ENCODE peak calls at places on chromosomes 3 and 15, in ten cellular contexts. I, P, G, Y, A, D, E, W, V and J are unnamed samples.

GRCh38 chr3:184679056-184679502 is 32.8 kb downstream of the MAGEF1 start:
- DNase-seq in I (no peak), P (no peak), G (no peak), Y (no peak), A (no peak), D (no peak), E (no peak), W (no peak), V (no peak), J (no peak)

GRCh38 chr3:179229177-179229576 is 21.7 kb downstream of the KCNMB3 start:
- DNase-seq in I (no peak), P (no peak), G (no peak), Y (no peak), A (no peak), D (no peak), E (no peak), W (no peak), V (no peak), J (no peak)

GRCh38 chr3:101383156-101383575 is 62.8 kb upstream of the IMPG2 start:
- DNase-seq in I (no peak), P (no peak), G (no peak), Y (no peak), A (no peak), D (no peak), E (no peak), W (no peak), V (no peak), J (no peak)

GRCh38 chr3:177529716-177530335 is 332.5 kb upstream of the TBL1XR1 start:
- DNase-seq in I (no peak), P (no peak), G (no peak), Y (no peak), A (no peak), D (no peak), E (no peak), W (no peak), V (no peak), J (no peak)

GRCh38 chr15:73633991-73634495 is 854 bp upstream of the NPTN start:
- DNase-seq in I (peak), P (no peak), G (no peak), Y (no peak), A (no peak), D (peak), E (peak), W (no peak), V (no peak), J (no peak)

GRCh38 chr3:79766474-79767193 is 1.2 kb downstream of the ROBO1 start:
- DNase-seq in I (peak), P (no peak), G (no peak), Y (no peak), A (no peak), D (no peak), E (no peak), W (no peak), V (no peak), J (no peak)

GRCh38 chr3:159645874-159646273 is 342.8 kb upstream of the IL12A start:
- DNase-seq in I (no peak), P (no peak), G (no peak), Y (no peak), A (no peak), D (no peak), E (no peak), W (no peak), V (no peak), J (no peak)

GRCh38 chr3:32414527-32415202 is 23.0 kb downstream of the CMTM7 start:
- DNase-seq in I (no peak), P (no peak), G (no peak), Y (no peak), A (no peak), D (no peak), E (no peak), W (no peak), V (no peak), J (no peak)

GRCh38 chr3:69088033-69088432 is 3.3 kb downstream of the ARL6IP5 start:
- DNase-seq in I (no peak), P (no peak), G (no peak), Y (no peak), A (no peak), D (peak), E (no peak), W (no peak), V (no peak), J (no peak)

GRCh38 chr3:46708401-46709146 is 7.4 kb downstream of the TMIE start:
- DNase-seq in I (no peak), P (no peak), G (no peak), Y (no peak), A (no peak), D (no peak), E (no peak), W (no peak), V (no peak), J (no peak)

GRCh38 chr15:73873889-73874511 is 636 bp downstream of the TBC1D21 start:
- DNase-seq in I (peak), P (no peak), G (no peak), Y (no peak), A (no peak), D (peak), E (peak), W (no peak), V (peak), J (no peak)